ENCODE peak calls at places on chromosomes 5 and 9, in ten cellular contexts. F is CD8-positive, alpha-beta T cell; M is body of pancreas; J is astrocyte of the spinal cord; I is tibial nerve; W is GM12865; V is coronary artery; T is stomach; L is cardiac fibroblast; P is neural progenitor cell. B is an unnamed sample.

GRCh38 chr9:81052846-81053245 is 636.5 kb downstream of the TLE1 start:
- DNase-seq in F (no peak), M (no peak), J (peak; percentile 36), I (no peak), W (no peak), V (no peak), T (no peak), L (no peak), P (no peak), B (no peak)

GRCh38 chr5:139740138-139740992 is 55.2 kb upstream of the PSD2 start:
- DNase-seq in F (no peak), M (no peak), J (no peak), I (no peak), W (peak; percentile 24), V (no peak), T (no peak), L (no peak), P (no peak), B (no peak)

GRCh38 chr5:178142642-178143041 is 11.0 kb downstream of the NHP2 start:
- DNase-seq in F (no peak), M (no peak), J (no peak), I (no peak), W (no peak), V (no peak), T (no peak), L (no peak), P (no peak), B (no peak)

GRCh38 chr5:73030531-73030930 is 74.7 kb downstream of the FCHO2 start:
- DNase-seq in F (no peak), M (no peak), J (no peak), I (no peak), W (no peak), V (no peak), T (no peak), L (no peak), P (no peak), B (no peak)

GRCh38 chr9:120583958-120584369 is 4.0 kb upstream of the CDK5RAP2 start:
- DNase-seq in F (peak; percentile 50), M (peak; percentile 47), J (peak; percentile 92), I (no peak), W (peak; percentile 91), V (no peak), T (peak; percentile 28), L (peak; percentile 88), P (no peak), B (peak; percentile 83)

GRCh38 chr5:158514353-158514960 is 585.3 kb downstream of the EBF1 start:
- DNase-seq in F (no peak), M (no peak), J (peak; percentile 24), I (no peak), W (no peak), V (no peak), T (no peak), L (peak; percentile 48), P (no peak), B (no peak)

GRCh38 chr5:58787982-58788381 is 205.1 kb downstream of the RAB3C start:
- DNase-seq in F (no peak), M (no peak), J (no peak), I (no peak), W (no peak), V (no peak), T (no peak), L (no peak), P (no peak), B (no peak)

GRCh38 chr5:5132185-5132584 is 7.9 kb upstream of the ADAMTS16 start:
- DNase-seq in F (no peak), M (no peak), J (no peak), I (no peak), W (no peak), V (no peak), T (no peak), L (no peak), P (no peak), B (no peak)

GRCh38 chr5:7926296-7926695 is 57.3 kb downstream of the MTRR start:
- DNase-seq in F (no peak), M (no peak), J (peak; percentile 96), I (no peak), W (no peak), V (no peak), T (no peak), L (peak; percentile 70), P (no peak), B (no peak)

GRCh38 chr9:112764837-112765236 is 14.3 kb downstream of the SNX30 start:
- DNase-seq in F (no peak), M (peak; percentile 77), J (no peak), I (no peak), W (no peak), V (no peak), T (no peak), L (no peak), P (peak; percentile 25), B (no peak)

GRCh38 chr5:148515460-148515859 is 131.7 kb downstream of the FBXO38 start:
- DNase-seq in F (no peak), M (no peak), J (no peak), I (no peak), W (no peak), V (no peak), T (no peak), L (no peak), P (no peak), B (no peak)

GRCh38 chr5:154384480-154385235 is 61.1 kb upstream of the SAP30L start:
- DNase-seq in F (peak; percentile 37), M (no peak), J (no peak), I (no peak), W (peak; percentile 96), V (no peak), T (no peak), L (no peak), P (no peak), B (no peak)

GRCh38 chr5:65737842-65738241 is 15.8 kb downstream of the NLN start:
- DNase-seq in F (no peak), M (no peak), J (no peak), I (no peak), W (no peak), V (no peak), T (no peak), L (no peak), P (no peak), B (no peak)

GRCh38 chr9:85716031-85716877 is 25.5 kb downstream of the AGTPBP1 start:
- DNase-seq in F (no peak), M (no peak), J (no peak), I (no peak), W (peak; percentile 46), V (no peak), T (no peak), L (no peak), P (no peak), B (no peak)
- TF ChIP-seq CTCF in F (no peak), M (no peak), J (no peak), I (no peak), W (peak; percentile 43), V (no peak), T (no peak), L (peak; percentile 7), P (peak; percentile 43), B (no peak)

GRCh38 chr5:80963966-80964481 is 3.9 kb downstream of the RASGRF2 start:
- DNase-seq in F (no peak), M (no peak), J (peak; percentile 61), I (no peak), W (no peak), V (no peak), T (no peak), L (no peak), P (no peak), B (no peak)
- H3K4me3 ChIP-seq in F (no peak overlapping the region), M (no peak overlapping the region), J (no peak overlapping the region), I (no peak overlapping the region), W (no peak overlapping the region), V (no peak overlapping the region), T (no peak overlapping the region), L (no peak overlapping the region), P (no peak overlapping the region), B (peak overlapping the region; percentile 75)

GRCh38 chr5:109692852-109693251 is 3.1 kb downstream of the MAN2A1 start:
- DNase-seq in F (no peak), M (peak; percentile 24), J (no peak), I (no peak), W (peak; percentile 39), V (no peak), T (no peak), L (no peak), P (peak; percentile 8), B (peak; percentile 17)

GRCh38 chr5:109690456-109691247 is 925 bp downstream of the MAN2A1 start:
- DNase-seq in F (peak; percentile 69), M (peak; percentile 76), J (peak; percentile 89), I (peak; percentile 63), W (peak; percentile 73), V (peak; percentile 86), T (peak; percentile 69), L (peak; percentile 86), P (peak; percentile 68), B (peak; percentile 88)

GRCh38 chr5:109692011-109692410 is 2.3 kb downstream of the MAN2A1 start:
- DNase-seq in F (no peak), M (no peak), J (peak; percentile 73), I (no peak), W (peak; percentile 41), V (no peak), T (no peak), L (peak; percentile 45), P (peak; percentile 4), B (no peak)

GRCh38 chr5:109689740-109690455 is at the start of gene MAN2A1:
- DNase-seq in F (peak; percentile 84), M (peak; percentile 73), J (peak; percentile 77), I (peak; percentile 67), W (peak; percentile 88), V (peak; percentile 81), T (peak; percentile 79), L (peak; percentile 76), P (peak; percentile 84), B (no peak)

GRCh38 chr5:109691248-109691574 is 1.5 kb downstream of the MAN2A1 start:
- DNase-seq in F (no peak), M (no peak), J (no peak), I (no peak), W (no peak), V (no peak), T (no peak), L (no peak), P (no peak), B (no peak)
- TF ChIP-seq CTCF in F (peak; percentile 38), M (no peak), J (no peak), I (no peak), W (no peak), V (no peak), T (no peak), L (no peak), P (no peak), B (peak; percentile 29)

GRCh38 chr5:150192462-150192861 is 2.6 kb downstream of the SLC6A7 start:
- DNase-seq in F (no peak), M (no peak), J (no peak), I (no peak), W (no peak), V (no peak), T (no peak), L (no peak), P (no peak), B (peak; percentile 54)

GRCh38 chr5:150190503-150190973 is 676 bp downstream of the SLC6A7 start:
- DNase-seq in F (no peak), M (no peak), J (no peak), I (no peak), W (no peak), V (no peak), T (no peak), L (no peak), P (peak; percentile 30), B (no peak)

GRCh38 chr5:150188146-150188842 is 1.6 kb upstream of the SLC6A7 start:
- DNase-seq in F (no peak), M (no peak), J (no peak), I (no peak), W (no peak), V (no peak), T (no peak), L (no peak), P (no peak), B (no peak)

GRCh38 chr5:150189728-150190502 is at the start of gene SLC6A7:
- DNase-seq in F (no peak), M (no peak), J (no peak), I (no peak), W (no peak), V (no peak), T (no peak), L (no peak), P (peak; percentile 62), B (no peak)

GRCh38 chr5:150190987-150191386 is 1.1 kb downstream of the SLC6A7 start:
- DNase-seq in F (no peak), M (no peak), J (no peak), I (no peak), W (no peak), V (no peak), T (no peak), L (no peak), P (no peak), B (no peak)
- H3K4me3 ChIP-seq in F (no peak overlapping the region), M (no peak overlapping the region), J (no peak overlapping the region), I (no peak overlapping the region), W (no peak overlapping the region), V (no peak overlapping the region), T (no peak overlapping the region), L (no peak overlapping the region), P (no peak overlapping the region), B (peak overlapping the region; percentile 42)